ENCODE peak calls at places on chromosomes 7 and 10, in five cellular contexts. G is stimulated activated CD8-positive, alpha-beta memory T cell treated with anti-CD3 and anti-CD28 coated beads, Interleukin-2, amount 100 ng/mL, for 1 hour; A is C1 segment of cervical spinal cord; L is GM04504; F is HFFc6. C is an unnamed sample.

GRCh38 chr10:97759157-97759980 is 12.4 kb downstream of the SFRP5 start:
- DNase-seq in G (no peak), A (peak; percentile 55), L (peak; percentile 13), F (peak; percentile 37), C (peak; percentile 27)

GRCh38 chr10:20954519-20954918 is 57.4 kb upstream of the NEBL start:
- DNase-seq in G (no peak), L (no peak), F (no peak), A (no peak), C (no peak)

GRCh38 chr10:72728462-72728861 is 36.5 kb downstream of the MCU start:
- DNase-seq in G (no peak), A (no peak), F (no peak), L (no peak), C (no peak)

GRCh38 chr10:117960345-117960744 is 86.4 kb downstream of the RAB11FIP2 start:
- DNase-seq in F (no peak), A (no peak), G (no peak), L (no peak), C (no peak)

GRCh38 chr7:149196151-149196704 is 882 bp downstream of the ZNF282 start:
- DNase-seq in A (peak; percentile 4), L (no peak), G (no peak), F (no peak), C (peak; percentile 11)

GRCh38 chr7:74412603-74413002 is 41.1 kb upstream of the GTF2IRD1 start:
- DNase-seq in F (no peak), G (no peak), L (no peak), A (no peak), C (no peak)

GRCh38 chr7:105050493-105050892 is 36.5 kb downstream of the KMT2E start:
- DNase-seq in F (no peak), L (no peak), G (no peak), A (no peak), C (no peak)

GRCh38 chr10:97069576-97070362 is 116.0 kb downstream of the SLIT1 start:
- DNase-seq in G (no peak), L (no peak), A (no peak), F (peak; percentile 8), C (peak; percentile 16)

GRCh38 chr10:85195596-85195995 is 867.2 kb downstream of the CCSER2 start:
- DNase-seq in G (no peak), A (no peak), F (no peak), L (no peak), C (no peak)

GRCh38 chr7:96697822-96698221 is 11.8 kb downstream of the SEM1 start:
- DNase-seq in G (no peak), F (no peak), L (no peak), A (no peak), C (no peak)

GRCh38 chr10:79490400-79491081 is 21.8 kb upstream of the EIF5AL1 start:
- DNase-seq in L (no peak), A (no peak), F (no peak), G (no peak), C (no peak)

GRCh38 chr7:74039337-74039736 is 11.4 kb downstream of the ELN start:
- DNase-seq in F (no peak), G (no peak), L (no peak), A (peak; percentile 30), C (no peak)

GRCh38 chr10:126397166-126397565 is 8.9 kb upstream of the ADAM12 start:
- DNase-seq in G (no peak), F (no peak), L (no peak), A (no peak), C (no peak)

GRCh38 chr7:116216956-116217570 is 6.7 kb downstream of the TES start:
- DNase-seq in G (no peak), A (no peak), L (no peak), F (peak; percentile 37), C (no peak)

GRCh38 chr10:133592716-133593115 is 27.3 kb upstream of the SYCE1 start:
- DNase-seq in A (no peak), L (no peak), G (no peak), F (no peak), C (no peak)

GRCh38 chr10:119817991-119818888 is 54.4 kb downstream of the MCMBP start:
- DNase-seq in F (no peak), L (no peak), G (no peak), A (peak; percentile 41), C (no peak)

GRCh38 chr7:131935180-131935579 is 378.8 kb upstream of the PODXL start:
- DNase-seq in A (no peak), F (no peak), L (no peak), G (no peak), C (no peak)

GRCh38 chr10:68139451-68140272 is 30.4 kb downstream of the MYPN start:
- DNase-seq in F (no peak), A (no peak), L (peak; percentile 31), G (no peak), C (no peak)

GRCh38 chr7:1620835-1621234 is 49.2 kb upstream of the ELFN1 start:
- DNase-seq in L (no peak), A (no peak), F (no peak), G (no peak), C (no peak)

GRCh38 chr10:45817912-45818311 is 29.4 kb downstream of the AGAP4 start:
- DNase-seq in F (no peak), A (no peak), G (no peak), L (no peak), C (no peak)

GRCh38 chr10:59578741-59579140 is 130.9 kb downstream of the SLC16A9 start:
- DNase-seq in L (no peak), F (no peak), A (no peak), G (no peak), C (no peak)

GRCh38 chr10:60099998-60100747 is 193.8 kb upstream of the CCDC6 start:
- DNase-seq in F (peak; percentile 64), G (no peak), L (no peak), A (no peak), C (no peak)

GRCh38 chr10:105950410-105950809 is 1214.1 kb downstream of the SORCS1 start:
- DNase-seq in L (peak; percentile 15), A (no peak), G (no peak), F (peak; percentile 30), C (no peak)

GRCh38 chr10:97534746-97535367 is 36.1 kb downstream of the UBTD1 start:
- DNase-seq in G (no peak), A (peak; percentile 40), L (no peak), F (no peak), C (peak; percentile 20)

GRCh38 chr7:11290859-11291258 is 317.2 kb downstream of the PHF14 start:
- DNase-seq in G (no peak), L (no peak), A (no peak), F (no peak), C (no peak)

GRCh38 chr7:157409753-157410727 is 73.2 kb downstream of the DNAJB6 start:
- DNase-seq in F (no peak), A (no peak), L (no peak), G (no peak), C (no peak)

GRCh38 chr7:155832581-155832981 is 20.3 kb upstream of the SHH start:
- DNase-seq in A (no peak), F (no peak), G (no peak), L (no peak), C (no peak)

GRCh38 chr10:112778579-112778978 is 171.5 kb upstream of the TCF7L2 start:
- DNase-seq in G (no peak), L (no peak), F (no peak), A (no peak), C (no peak)

GRCh38 chr7:23184709-23185354 is 3.0 kb downstream of the NUP42 start:
- DNase-seq in L (peak; percentile 40), G (no peak), F (peak; percentile 65), A (peak; percentile 31), C (no peak)

GRCh38 chr10:122388287-122388997 is 13.9 kb downstream of the PLEKHA1 start:
- DNase-seq in F (no peak), A (no peak), L (no peak), G (no peak), C (peak; percentile 38)

GRCh38 chr7:6350057-6350752 is 77.8 kb upstream of the CYTH3 start:
- DNase-seq in A (no peak), L (no peak), F (no peak), G (no peak), C (no peak)

GRCh38 chr7:744854-745430 is 17.9 kb upstream of the PRKAR1B start:
- DNase-seq in A (no peak), L (no peak), F (no peak), G (no peak), C (no peak)

GRCh38 chr7:143362126-143362961 is at the start of gene FAM131B:
- DNase-seq in L (no peak), G (no peak), F (no peak), A (peak; percentile 65), C (no peak)

GRCh38 chr10:80407836-80408197 is 534 bp upstream of the PRXL2A start:
- DNase-seq in G (no peak), A (no peak), L (no peak), F (no peak), C (peak; percentile 75)

GRCh38 chr10:77195101-77195500 is 442.5 kb downstream of the KCNMA1 start:
- DNase-seq in G (no peak), A (no peak), F (peak; percentile 89), L (peak; percentile 81), C (no peak)

GRCh38 chr10:70222340-70222794 is 10.9 kb downstream of the PPA1 start:
- DNase-seq in A (no peak), G (no peak), L (no peak), F (peak; percentile 16), C (no peak)

GRCh38 chr7:301291-302053 is 11.5 kb downstream of the FOXL3 start:
- DNase-seq in G (no peak), L (no peak), F (no peak), A (no peak), C (no peak)

GRCh38 chr7:130254555-130254954 is 12.1 kb upstream of the CPA2 start:
- DNase-seq in F (no peak), L (no peak), G (no peak), A (no peak), C (no peak)